ENCODE peak calls at places on chromosome 11, in four cellular contexts. U is HFF-Myc, D is HFFc6, J is fibroblast of pulmonary artery. C is an unnamed sample.

GRCh38 chr11:103798029-103798428 is 238.4 kb upstream of the DDI1 start:
- DNase-seq in D (peak), J (peak), U (peak), C (no peak)

GRCh38 chr11:59174664-59175033 is 2.7 kb downstream of the DTX4 start:
- DNase-seq in U (no peak), J (peak), D (peak), C (no peak)

GRCh38 chr11:41309716-41310115 is 149.7 kb downstream of the LRRC4C start:
- DNase-seq in J (no peak), U (no peak), D (no peak), C (no peak)

GRCh38 chr11:103792981-103793468 is 243.4 kb upstream of the DDI1 start:
- DNase-seq in J (peak), U (no peak), D (peak), C (no peak)

GRCh38 chr11:119315139-119316016 is 1.6 kb downstream of the MCAM start:
- DNase-seq in D (no peak), J (no peak), U (no peak), C (no peak)

GRCh38 chr11:76735841-76736240 is 47.3 kb upstream of the TSKU start:
- DNase-seq in J (no peak), D (no peak), U (no peak), C (no peak)

GRCh38 chr11:111557425-111558111 is 17.0 kb downstream of the LAYN start:
- DNase-seq in J (peak), D (peak), U (peak), C (no peak)

GRCh38 chr11:78196661-78197091 is 8.0 kb downstream of the USP35 start:
- DNase-seq in J (no peak), D (no peak), U (no peak), C (no peak)

GRCh38 chr11:104146421-104146820 is 17.5 kb downstream of the PDGFD start:
- DNase-seq in J (no peak), U (no peak), D (no peak), C (no peak)

GRCh38 chr11:111944139-111944538 is 7.0 kb downstream of the DIXDC1 start:
- DNase-seq in D (peak), U (no peak), J (peak), C (no peak)

GRCh38 chr11:61075891-61076290 is 26.4 kb upstream of the CD5 start:
- DNase-seq in D (no peak), J (peak), U (no peak), C (no peak)

GRCh38 chr11:45665206-45665932 is at the start of gene CHST1:
- DNase-seq in D (no peak), J (peak), U (no peak), C (no peak)

DNA sequence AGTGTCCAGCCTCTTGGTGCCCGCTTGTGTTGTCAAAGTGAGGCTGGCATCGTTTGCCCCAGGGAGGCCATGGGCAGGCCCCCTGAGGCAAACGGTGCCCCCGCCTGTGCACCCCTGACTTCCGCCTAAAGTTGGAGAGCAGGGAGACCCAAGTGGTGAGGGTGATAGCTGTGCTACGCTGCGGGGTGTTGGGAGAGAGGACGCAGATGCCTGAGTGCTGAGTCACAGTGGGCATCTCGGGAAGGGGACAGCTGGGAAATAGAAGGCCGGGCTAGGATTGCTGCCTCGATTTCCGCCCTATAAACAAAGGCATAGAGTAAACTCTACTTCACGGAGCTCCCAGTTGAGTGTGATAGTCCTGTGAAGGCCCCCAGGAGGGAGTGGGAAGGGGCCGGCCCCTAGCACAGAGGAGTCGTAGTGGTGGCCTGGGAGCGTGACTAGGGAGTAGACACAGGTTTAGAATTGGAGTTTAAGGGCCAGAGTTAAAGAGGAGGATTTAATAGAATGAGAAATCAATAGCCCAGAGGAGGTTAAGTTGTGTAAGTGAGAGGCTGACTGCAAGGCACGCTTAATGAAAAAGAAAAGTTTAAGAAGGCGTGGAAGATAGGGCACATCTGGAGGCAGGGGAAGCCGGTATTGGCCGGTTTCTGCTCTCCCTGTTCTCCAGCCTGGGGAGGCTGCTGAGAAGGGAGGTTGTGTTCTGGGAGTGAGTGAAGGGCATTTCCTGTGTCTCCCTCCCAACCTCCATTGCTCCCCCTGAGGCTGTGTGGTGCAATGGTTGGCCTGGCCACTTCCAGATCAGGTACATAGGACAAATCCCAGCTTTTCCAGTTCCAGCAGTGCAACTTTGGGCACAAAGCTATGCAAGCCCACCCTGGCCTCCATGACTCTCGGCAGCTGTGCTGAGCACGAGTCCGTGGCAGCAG is 6.1 kb downstream of the GRIK4 start:
- DNase-seq in D (no peak), U (no peak), J (peak), C (peak)
- TF ChIP-seq CTCF in D (peak), U (no peak), J (no peak), C (no peak)

DNA sequence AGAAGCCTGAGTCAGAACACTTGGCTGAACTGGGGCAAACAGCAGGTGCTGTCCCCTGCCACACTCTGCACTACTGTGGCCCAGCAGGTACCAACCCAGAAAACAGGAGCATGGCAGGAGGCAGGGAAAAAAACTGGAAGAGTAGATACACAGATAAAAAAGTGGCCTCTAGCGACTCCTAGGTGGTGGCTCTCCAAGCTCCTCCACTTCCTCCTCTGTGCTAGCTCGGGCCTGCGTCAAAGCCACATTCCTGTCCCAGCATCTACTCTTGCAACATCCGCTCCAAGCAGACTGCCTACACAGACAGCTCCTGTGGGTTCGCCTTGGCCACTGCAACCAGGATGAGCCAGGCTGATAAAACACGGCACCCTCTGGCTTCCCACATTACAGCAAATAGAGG is 6.9 kb downstream of the OR8B12 start:
- DNase-seq in J (peak), U (no peak), D (no peak), C (no peak)
- TF ChIP-seq CTCF in J (peak), U (no peak), D (no peak), C (no peak)

GRCh38 chr11:121321614-121322243 is 29.2 kb downstream of the SC5D start:
- DNase-seq in D (peak), U (no peak), J (peak), C (no peak)
- TF ChIP-seq CTCF in D (peak), U (peak), J (peak), C (peak)

GRCh38 chr11:57342702-57343101 is 4.5 kb downstream of the P2RX3 start:
- DNase-seq in U (no peak), D (no peak), J (no peak), C (no peak)

GRCh38 chr11:57341250-57341808 is 3.2 kb downstream of the P2RX3 start:
- DNase-seq in U (no peak), D (no peak), J (no peak), C (no peak)

GRCh38 chr11:57338152-57338551 is at the start of gene P2RX3:
- DNase-seq in J (no peak), D (no peak), U (no peak), C (no peak)

GRCh38 chr11:57339305-57339704 is 1.2 kb downstream of the P2RX3 start:
- DNase-seq in J (no peak), U (no peak), D (no peak), C (no peak)

GRCh38 chr11:57340228-57340627 is 2.1 kb downstream of the P2RX3 start:
- DNase-seq in D (no peak), U (no peak), J (no peak), C (no peak)
- TF ChIP-seq CTCF in D (peak), U (peak), J (peak), C (no peak)

DNA sequence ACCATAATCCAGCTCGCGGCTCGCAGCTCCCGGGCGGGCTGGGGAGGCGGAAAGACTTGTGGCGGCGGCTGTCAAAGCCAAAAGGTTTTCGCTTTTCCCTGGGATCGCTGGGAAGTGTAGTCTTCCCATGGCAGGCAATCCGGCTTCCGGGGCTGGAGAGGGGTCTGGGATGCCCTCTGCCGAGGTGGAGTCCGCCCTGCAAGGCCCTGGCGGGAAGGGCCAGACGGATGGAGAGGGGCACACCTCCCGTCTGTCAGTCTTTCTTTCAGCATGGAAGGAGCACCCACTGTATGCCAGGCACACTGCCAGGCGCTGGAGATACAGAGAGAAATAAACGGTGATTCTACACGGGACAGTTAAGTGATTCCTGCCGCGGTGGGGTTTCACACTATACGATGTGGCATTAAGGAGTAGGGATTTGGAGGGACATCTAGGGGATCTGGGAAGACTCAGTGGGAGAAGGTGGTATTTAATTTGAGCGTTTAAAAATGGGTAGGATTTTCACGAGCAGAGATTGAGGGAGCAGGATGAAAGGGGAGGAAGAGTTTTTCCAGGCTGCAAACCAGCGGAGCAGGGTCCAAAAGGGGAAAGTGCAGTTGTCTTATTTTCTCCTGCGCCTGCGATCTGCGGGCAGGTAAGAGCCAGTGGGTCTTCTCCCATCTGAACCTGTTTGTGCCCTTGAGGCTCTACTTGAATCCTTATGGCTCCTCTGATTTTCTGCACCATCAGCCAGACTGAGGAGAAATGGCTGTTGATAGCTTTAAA is at the start of gene BACE1:
- DNase-seq in D (peak), J (peak), U (peak), C (peak)
- TF ChIP-seq CTCF in D (peak), J (peak), U (peak), C (peak)

GRCh38 chr11:66287256-66288137 is 1.4 kb downstream of the YIF1A start:
- DNase-seq in D (no peak), J (no peak), U (no peak), C (no peak)

GRCh38 chr11:66289548-66290331 is 797 bp upstream of the YIF1A start:
- DNase-seq in U (no peak), J (no peak), D (no peak), C (no peak)

GRCh38 chr11:66290332-66290629 is 1.3 kb upstream of the YIF1A start:
- DNase-seq in D (no peak), J (no peak), U (no peak), C (no peak)

GRCh38 chr11:66288138-66288865 is 641 bp downstream of the YIF1A start:
- DNase-seq in D (no peak), U (no peak), J (no peak), C (no peak)

GRCh38 chr11:66288866-66289547 is at the start of gene YIF1A:
- DNase-seq in U (peak), D (peak), J (peak), C (peak)
- TF ChIP-seq CTCF in U (no peak), D (peak), J (no peak), C (peak)

GRCh38 chr11:34364102-34364501 is 6.3 kb upstream of the ABTB2 start:
- DNase-seq in U (no peak), D (no peak), J (no peak), C (no peak)

GRCh38 chr11:34363363-34364084 is 5.7 kb upstream of the ABTB2 start:
- DNase-seq in D (no peak), U (no peak), J (no peak), C (no peak)

GRCh38 chr11:34366522-34366921 is 8.7 kb upstream of the ABTB2 start:
- DNase-seq in J (peak), U (no peak), D (no peak), C (no peak)
- TF ChIP-seq CTCF in J (no peak), U (no peak), D (peak), C (peak)

GRCh38 chr11:12147827-12148226 is 37.4 kb downstream of the MICAL2 start:
- DNase-seq in D (no peak), U (no peak), J (no peak), C (no peak)
- TF ChIP-seq CTCF in D (no peak), U (no peak), J (no peak), C (no peak)

GRCh38 chr11:66626382-66626781 is 10.0 kb downstream of the RBM14 start:
- DNase-seq in D (no peak), J (no peak), U (no peak), C (no peak)

GRCh38 chr11:66626926-66627325 is 10.5 kb downstream of the RBM14 start:
- DNase-seq in J (no peak), U (no peak), D (no peak), C (no peak)

GRCh38 chr11:66625752-66626149 is 9.3 kb downstream of the RBM14 start:
- DNase-seq in J (no peak), U (no peak), D (no peak), C (no peak)

GRCh38 chr11:66629356-66629755 is 9.1 kb upstream of the RBM4 start:
- DNase-seq in D (no peak), J (no peak), U (no peak), C (no peak)

DNA sequence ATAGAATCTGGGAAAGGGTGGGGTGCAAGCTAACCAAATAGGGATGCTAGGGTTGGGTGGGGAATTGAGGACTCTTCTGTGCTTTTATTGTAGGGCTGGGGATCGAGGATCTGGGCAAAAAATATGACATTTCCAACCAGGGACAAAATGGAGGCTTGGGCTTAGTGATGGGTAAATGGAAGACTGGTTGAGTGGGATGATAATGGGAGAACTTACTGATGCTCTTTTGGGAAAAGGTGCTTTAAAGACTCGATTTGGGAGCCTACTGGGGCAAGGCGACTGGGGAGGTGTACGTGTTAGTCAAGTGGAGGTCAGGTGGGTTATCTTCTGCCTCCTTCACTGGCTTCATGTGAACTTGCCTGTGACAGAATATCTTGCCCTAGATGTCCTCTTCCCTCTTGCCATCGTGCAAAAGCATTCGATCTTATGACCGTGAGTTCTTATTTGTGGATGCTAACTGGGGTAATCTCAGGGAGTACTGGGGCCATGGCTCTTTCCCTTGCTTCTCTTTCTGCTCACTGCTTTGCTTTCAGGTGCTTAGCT is 10.4 kb upstream of the RBM4 start:
- DNase-seq in U (no peak), J (no peak), D (no peak), C (no peak)
- TF ChIP-seq CTCF in U (no peak), J (no peak), D (no peak), C (no peak)

DNA sequence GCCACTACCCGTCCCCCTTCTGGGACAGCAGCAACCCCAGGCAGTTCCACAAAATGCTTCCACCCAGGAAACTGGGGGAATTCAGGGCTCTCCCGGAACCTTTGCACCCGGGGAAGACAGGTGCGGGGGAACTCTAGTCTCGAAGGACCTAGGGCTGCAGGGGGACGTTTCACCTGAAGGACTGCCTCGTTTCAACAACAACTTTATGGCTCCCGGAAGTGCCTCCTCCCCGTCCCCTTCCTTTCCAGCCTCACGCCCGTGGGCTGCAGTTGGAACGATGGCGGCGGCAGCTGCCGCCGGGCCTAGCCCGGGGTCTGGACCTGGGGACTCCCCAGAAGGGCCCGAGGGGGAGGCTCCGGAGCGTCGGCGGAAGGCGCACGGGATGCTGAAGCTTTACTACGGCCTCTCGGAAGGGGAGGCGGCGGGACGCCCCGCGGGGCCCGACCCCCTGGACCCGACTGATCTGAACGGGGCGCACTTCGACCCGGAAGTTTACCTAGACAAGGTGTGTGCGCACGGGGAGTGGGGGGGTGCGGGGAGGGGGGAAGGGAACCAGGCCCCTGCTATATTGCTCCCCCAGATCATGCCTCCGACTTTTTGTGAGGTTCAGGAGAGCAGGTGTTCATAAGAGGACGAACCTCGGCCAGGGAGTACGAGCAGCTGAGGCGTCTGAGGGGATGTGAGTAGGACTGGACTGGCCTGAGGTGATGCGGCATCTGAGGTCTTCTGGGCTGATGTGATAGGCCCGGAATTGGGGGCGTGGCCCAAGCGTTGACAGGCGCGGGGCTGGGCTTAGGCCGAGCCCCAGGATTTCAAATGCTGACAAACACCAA is at the start of gene VPS51:
- DNase-seq in D (peak), J (peak), U (peak), C (no peak)
- TF ChIP-seq CTCF in D (no peak), J (no peak), U (no peak), C (no peak)

C was measured in chondrocyte.